ENCODE peak calls at places on chromosomes 5 and 9, in five cellular contexts. I is NCI-H748 treated with DMSO at 0.1 percent for 48 hours; J is dermis blood vessel endothelial cell; U is hepatic stellate cell; T is activated naive CD8-positive, alpha-beta T cell treated with anti-CD3 and anti-CD28 coated beads for 36 hours. M is an unnamed sample.

GRCh38 chr5:97931829-97932228 is 748.8 kb upstream of the RIOK2 start:
- DNase-seq in I (no peak), J (no peak), U (no peak), T (no peak), M (no peak)

GRCh38 chr5:108769352-108769751 is 21.7 kb downstream of the FER start:
- DNase-seq in I (no peak), J (no peak), U (no peak), T (no peak), M (no peak)

GRCh38 chr5:127746756-127747155 is 43.6 kb downstream of the CCDC192 start:
- DNase-seq in I (no peak), J (peak; percentile 49), U (peak; percentile 32), T (no peak), M (no peak)

GRCh38 chr9:89621676-89622075 is 16.9 kb downstream of the GADD45G start:
- DNase-seq in I (no peak), J (no peak), U (no peak), T (no peak), M (no peak)

GRCh38 chr5:133373121-133373870 is 239.0 kb downstream of the FSTL4 start:
- DNase-seq in I (no peak), J (no peak), U (no peak), T (no peak), M (no peak)

GRCh38 chr5:137220523-137220927 is 278.6 kb downstream of the SPOCK1 start:
- DNase-seq in I (peak; percentile 33), J (peak; percentile 84), U (peak; percentile 59), T (no peak), M (peak; percentile 41)

GRCh38 chr9:107557236-107557990 is 67.8 kb upstream of the KLF4 start:
- DNase-seq in I (no peak), J (peak; percentile 4), U (no peak), T (no peak), M (no peak)

GRCh38 chr9:78439192-78439865 is 142.4 kb downstream of the PSAT1 start:
- DNase-seq in I (peak; percentile 88), J (peak; percentile 90), U (peak; percentile 81), T (peak; percentile 52), M (peak; percentile 39)

GRCh38 chr5:6458833-6459232 is 10.2 kb downstream of the UBE2QL1 start:
- DNase-seq in I (no peak), J (no peak), U (no peak), T (no peak), M (no peak)

GRCh38 chr5:181052928-181053759 is 13.1 kb downstream of the BTNL9 start:
- DNase-seq in I (no peak), J (peak; percentile 6), U (no peak), T (peak; percentile 16), M (no peak)